ENCODE peak calls at places on chromosome 11, in five cellular contexts. S, X, U, C and Q are unnamed samples.

GRCh38 chr11:34632105-34632780 is 11.3 kb downstream of the EHF start:
- DNase-seq in S (peak), X (no peak), U (no peak), C (no peak), Q (no peak)

GRCh38 chr11:5489571-5490357 is 1.3 kb downstream of the OR52D1 start:
- DNase-seq in S (no peak), X (no peak), U (no peak), C (no peak), Q (no peak)

GRCh38 chr11:119427279-119427678 is 4.3 kb upstream of the THY1 start:
- DNase-seq in S (peak), X (no peak), U (no peak), C (no peak), Q (no peak)

GRCh38 chr11:69810289-69811118 is 8.7 kb downstream of the FGF3 start:
- DNase-seq in S (no peak), X (no peak), U (no peak), C (no peak), Q (no peak)

GRCh38 chr11:108069947-108070346 is 51.4 kb upstream of the ACAT1 start:
- DNase-seq in S (peak), X (no peak), U (no peak), C (no peak), Q (no peak)

GRCh38 chr11:17063171-17064002 is 14.1 kb downstream of the RPS13 start:
- DNase-seq in S (peak), X (peak), U (no peak), C (no peak), Q (no peak)

GRCh38 chr11:24155792-24156191 is 341.1 kb upstream of the LUZP2 start:
- DNase-seq in S (no peak), X (no peak), U (no peak), C (no peak), Q (no peak)

GRCh38 chr11:12019337-12019736 is 10.9 kb upstream of the DKK3 start:
- DNase-seq in S (peak), X (peak), U (no peak), C (no peak), Q (no peak)

GRCh38 chr11:134880788-134881187 is 468.7 kb upstream of the B3GAT1 start:
- DNase-seq in S (no peak), X (no peak), U (no peak), C (no peak), Q (no peak)

GRCh38 chr11:91904792-91905785 is 319.5 kb upstream of the FAT3 start:
- DNase-seq in S (no peak), X (no peak), U (no peak), C (no peak), Q (no peak)

GRCh38 chr11:64007629-64008282 is 21.5 kb downstream of the OTUB1 start:
- DNase-seq in S (peak), X (peak), U (peak), C (peak), Q (no peak)

GRCh38 chr11:93116641-93117577 is 80.9 kb downstream of the SLC36A4 start:
- DNase-seq in S (no peak), X (no peak), U (no peak), C (no peak), Q (no peak)

GRCh38 chr11:98029832-98030231 is 990.9 kb upstream of the CNTN5 start:
- DNase-seq in S (no peak), X (no peak), U (no peak), C (no peak), Q (no peak)

GRCh38 chr11:79101736-79102135 is 339.1 kb downstream of the TENM4 start:
- DNase-seq in S (no peak), X (no peak), U (no peak), C (no peak), Q (no peak)

GRCh38 chr11:131495417-131495816 is 125.0 kb downstream of the NTM start:
- DNase-seq in S (no peak), X (no peak), U (peak), C (no peak), Q (no peak)

GRCh38 chr11:134554861-134555260 is 142.8 kb upstream of the B3GAT1 start:
- DNase-seq in S (no peak), X (no peak), U (no peak), C (no peak), Q (no peak)

GRCh38 chr11:68373189-68373809 is 60.9 kb downstream of the LRP5 start:
- DNase-seq in S (peak), X (no peak), U (no peak), C (no peak), Q (no peak)

GRCh38 chr11:61007971-61008896 is 36.8 kb downstream of the CD6 start:
- DNase-seq in S (no peak), X (peak), U (no peak), C (no peak), Q (no peak)

GRCh38 chr11:66854729-66855211 is 2.1 kb upstream of the LRFN4 start:
- DNase-seq in S (no peak), X (no peak), U (no peak), C (peak), Q (no peak)

GRCh38 chr11:104256525-104256924 is 92.6 kb upstream of the PDGFD start:
- DNase-seq in S (peak), X (no peak), U (no peak), C (no peak), Q (no peak)